ENCODE peak calls at places on chromosomes 5 and 9, in seven cellular contexts. R is HCT116, I is SK-N-SH, U is HepG2, Q is K562, N is GM12878, J is H1. V is an unnamed sample.

GRCh38 chr5:146529984-146530383 is 14.0 kb upstream of the GPR151 start:
- DNase-seq in Q (no peak), N (no peak), J (no peak), U (no peak), I (no peak), R (no peak), V (no peak)

GRCh38 chr5:154923441-154924430 is 14.3 kb downstream of the GEMIN5 start:
- DNase-seq in N (no peak), U (no peak), I (no peak), J (no peak), Q (no peak), R (no peak), V (no peak)

GRCh38 chr5:33315170-33315569 is 125.6 kb upstream of the TARS1 start:
- DNase-seq in J (no peak), I (no peak), R (no peak), Q (no peak), U (no peak), N (no peak), V (no peak)

GRCh38 chr5:19531374-19531952 is 456.5 kb downstream of the CDH18 start:
- DNase-seq in J (no peak), U (no peak), N (no peak), I (no peak), Q (no peak), R (no peak), V (no peak)

GRCh38 chr5:180289433-180289832 is 2.5 kb downstream of the MAPK9 start:
- DNase-seq in I (peak; percentile 62), N (no peak), U (no peak), R (no peak), J (no peak), Q (no peak), V (no peak)

GRCh38 chr9:124511426-124511840 is 4.2 kb upstream of the NR5A1 start:
- DNase-seq in N (no peak), I (peak; percentile 69), Q (peak; percentile 62), U (peak; percentile 52), R (no peak), J (no peak), V (peak; percentile 20)

GRCh38 chr5:81007637-81008027 is 47.5 kb downstream of the RASGRF2 start:
- DNase-seq in J (no peak), U (no peak), N (no peak), R (no peak), Q (no peak), I (no peak), V (no peak)

GRCh38 chr9:29730096-29730621 is 2156.9 kb upstream of the C9orf72 start:
- DNase-seq in I (no peak), R (no peak), U (no peak), N (no peak), J (no peak), Q (no peak), V (no peak)

GRCh38 chr9:130692365-130692764 is 1.2 kb upstream of the EXOSC2 start:
- DNase-seq in Q (no peak), N (no peak), J (peak; percentile 62), I (peak; percentile 38), U (no peak), R (no peak), V (peak; percentile 85)

GRCh38 chr5:142156839-142157463 is 48.4 kb downstream of the NDFIP1 start:
- DNase-seq in U (no peak), R (no peak), Q (no peak), J (no peak), N (no peak), I (no peak), V (no peak)

GRCh38 chr5:98773464-98774191 is at the start of gene RGMB:
- DNase-seq in R (peak; percentile 98), N (peak; percentile 85), I (peak; percentile 97), U (peak; percentile 95), J (peak; percentile 98), Q (peak; percentile 26), V (peak; percentile 96)

GRCh38 chr9:9100070-9100469 is 1300.5 kb upstream of the DMAC1 start:
- DNase-seq in I (no peak), J (no peak), N (no peak), Q (no peak), U (no peak), R (no peak), V (no peak)

GRCh38 chr5:124511791-124512190 is 234.6 kb downstream of the ZNF608 start:
- DNase-seq in Q (no peak), N (no peak), R (no peak), U (no peak), I (no peak), J (no peak), V (no peak)

GRCh38 chr5:181028032-181028819 is 11.8 kb upstream of the BTNL9 start:
- DNase-seq in R (peak; percentile 90), N (no peak), U (no peak), I (no peak), Q (peak; percentile 89), J (peak; percentile 49), V (no peak)

GRCh38 chr5:157030692-157031091 is 28.2 kb downstream of the HAVCR1 start:
- DNase-seq in N (no peak), I (no peak), Q (no peak), R (no peak), U (no peak), J (no peak), V (no peak)

GRCh38 chr9:5099466-5099865 is 86.0 kb downstream of the INSL6 start:
- DNase-seq in I (no peak), J (no peak), U (no peak), R (no peak), Q (no peak), N (no peak), V (no peak)

GRCh38 chr5:53397845-53398244 is 82.6 kb upstream of the FST start:
- DNase-seq in J (no peak), U (no peak), N (no peak), R (peak; percentile 18), I (no peak), Q (no peak), V (no peak)

GRCh38 chr5:57566914-57567313 is 84.3 kb upstream of the ACTBL2 start:
- DNase-seq in Q (no peak), I (no peak), R (no peak), U (no peak), J (no peak), N (no peak), V (no peak)

GRCh38 chr9:19683715-19684114 is 105.1 kb downstream of the SLC24A2 start:
- DNase-seq in U (no peak), I (no peak), J (no peak), Q (no peak), N (no peak), R (no peak), V (no peak)

GRCh38 chr9:135077497-135078200 is 9.8 kb upstream of the OLFM1 start:
- DNase-seq in J (no peak), R (no peak), U (no peak), Q (peak; percentile 51), N (no peak), I (no peak), V (peak; percentile 61)

GRCh38 chr9:120869726-120870125 is 7.3 kb downstream of the PHF19 start:
- DNase-seq in N (no peak), Q (no peak), U (no peak), J (no peak), R (no peak), I (no peak), V (no peak)

GRCh38 chr5:124872615-124873014 is 126.2 kb upstream of the ZNF608 start:
- DNase-seq in U (no peak), Q (no peak), J (no peak), R (no peak), N (no peak), I (no peak), V (no peak)

GRCh38 chr5:152838241-152838786 is 433.2 kb upstream of the NMUR2 start:
- DNase-seq in N (no peak), J (no peak), U (no peak), I (no peak), R (no peak), Q (no peak), V (no peak)

GRCh38 chr5:176425138-176425537 is 8.8 kb upstream of the CLTB start:
- DNase-seq in I (no peak), N (no peak), J (no peak), Q (no peak), U (no peak), R (no peak), V (no peak)

GRCh38 chr9:26341545-26341944 is 551.1 kb downstream of the CAAP1 start:
- DNase-seq in Q (no peak), I (no peak), J (no peak), U (no peak), R (no peak), N (no peak), V (no peak)

GRCh38 chr9:124344291-124345050 is 70.8 kb downstream of the PSMB7 start:
- DNase-seq in Q (no peak), N (no peak), I (no peak), R (no peak), U (no peak), J (no peak), V (no peak)

DNA sequence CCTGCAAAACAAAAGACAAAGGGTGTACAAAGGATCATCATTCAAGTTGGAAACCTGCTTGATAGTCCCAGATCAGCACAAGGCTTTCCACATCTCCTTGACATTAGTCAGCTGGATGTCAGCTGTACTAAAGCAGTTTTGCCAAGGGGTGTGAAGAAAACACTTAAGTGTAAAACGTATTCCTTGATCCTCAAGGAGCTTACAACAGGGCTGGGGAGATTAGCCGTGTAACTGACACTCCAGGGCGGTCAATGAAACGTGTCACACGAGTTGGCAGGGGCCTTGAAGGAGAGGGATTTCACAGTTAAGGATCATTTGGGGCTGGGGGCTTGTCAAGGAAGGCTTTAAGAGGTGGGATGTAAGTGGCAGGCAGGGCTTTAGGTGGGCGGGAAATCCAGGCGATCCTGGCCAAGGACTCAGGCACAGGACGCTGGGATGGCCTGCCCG is 421 bp upstream of the CNTLN start:
- DNase-seq in Q (no peak), U (no peak), R (no peak), J (no peak), I (no peak), N (no peak), V (no peak)
- H3K9ac ChIP-seq in Q (no peak overlapping the region), U (no peak overlapping the region), R (peak overlapping the region; percentile 75), J (peak overlapping the region; percentile 84), I (peak overlapping the region; percentile 29), N (no peak overlapping the region), V (peak overlapping the region; percentile 91)

GRCh38 chr9:33185858-33186257 is 18.7 kb upstream of the B4GALT1 start:
- DNase-seq in R (no peak), N (no peak), U (no peak), J (no peak), Q (no peak), I (no peak), V (no peak)
- H3K4me1 ChIP-seq in R (peaks cover 3% of the 10 kb centered on the region), N (peaks cover 13% of the 10 kb centered on the region), U (peaks cover 18% of the 10 kb centered on the region), J (no peaks in the 10 kb centered on the region), Q (peaks cover 21% of the 10 kb centered on the region), I (peaks cover 21% of the 10 kb centered on the region), V (peaks cover 6% of the 10 kb centered on the region)

GRCh38 chr5:141039517-141039916 is 11.7 kb upstream of the PCDHB1 start:
- DNase-seq in Q (no peak), N (no peak), U (no peak), J (no peak), I (peak; percentile 38), R (no peak), V (no peak)
- TF ChIP-seq YY1 in Q (no peak), N (no peak), U (no peak), J (no peak), I (no peak), R (no peak), V (no peak)

DNA sequence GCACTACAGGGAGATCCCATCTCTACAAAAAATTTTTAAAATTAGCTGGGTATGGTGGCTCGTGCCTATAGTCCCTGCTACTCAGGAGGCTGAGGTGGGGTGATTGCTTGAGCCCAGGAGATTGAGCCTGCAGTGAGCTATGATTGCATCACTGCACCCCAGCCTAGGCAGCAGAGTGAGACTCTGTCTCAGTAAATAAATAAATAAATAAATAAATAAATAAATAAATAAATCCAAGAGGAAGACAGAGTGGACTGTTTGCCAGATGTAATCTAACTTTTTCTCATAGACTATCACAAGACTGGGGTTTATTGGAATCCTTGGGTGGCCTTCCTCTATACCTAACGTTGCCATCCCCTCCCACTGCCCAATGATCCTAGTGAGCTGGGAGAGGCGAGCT is 19.2 kb upstream of the TCF7 start:
- DNase-seq in Q (no peak), I (no peak), N (no peak), J (no peak), R (no peak), U (no peak), V (no peak)
- H3K9ac ChIP-seq in Q (no peak overlapping the region), I (no peak overlapping the region), N (no peak overlapping the region), J (no peak overlapping the region), R (no peak overlapping the region), U (no peak overlapping the region), V (no peak overlapping the region)

V was measured in NT2/D1.